ENCODE peak calls at places on chromosomes 4 and X, in ten cellular contexts. L, I, X, R, Z, E, H, M, C and D are unnamed samples.

GRCh38 chr4:77082886-77083608 is 7.3 kb upstream of the CCNI start:
- DNase-seq in L (no peak), I (no peak), X (no peak), R (no peak), Z (no peak), E (no peak), H (no peak), M (no peak), C (no peak), D (no peak)

GRCh38 chrX:69457756-69458155 is 46.4 kb upstream of the NALF2 start:
- DNase-seq in L (no peak), I (no peak), X (no peak), R (no peak), Z (no peak), E (no peak), H (no peak), M (no peak), C (no peak), D (no peak)

GRCh38 chr4:120692964-120693363 is 229.6 kb downstream of the PRDM5 start:
- DNase-seq in L (no peak), I (peak; percentile 91), X (no peak), R (peak; percentile 91), Z (peak; percentile 83), E (peak; percentile 77), H (no peak), M (no peak), C (no peak), D (no peak)

GRCh38 chr4:170675568-170676262 is 586.0 kb upstream of the AADAT start:
- DNase-seq in L (no peak), I (peak; percentile 11), X (no peak), R (no peak), Z (no peak), E (no peak), H (no peak), M (no peak), C (no peak), D (no peak)

GRCh38 chr4:8293131-8293975 is 23.8 kb downstream of the HTRA3 start:
- DNase-seq in L (peak; percentile 31), I (no peak), X (no peak), R (no peak), Z (no peak), E (no peak), H (no peak), M (peak; percentile 53), C (no peak), D (no peak)

GRCh38 chr4:89800012-89800516 is 36.9 kb downstream of the SNCA start:
- DNase-seq in L (no peak), I (peak; percentile 24), X (no peak), R (peak; percentile 12), Z (no peak), E (no peak), H (no peak), M (no peak), C (peak; percentile 98), D (no peak)

GRCh38 chrX:57951666-57952319 is 41.5 kb upstream of the ZXDA start:
- DNase-seq in L (no peak), I (no peak), X (no peak), R (no peak), Z (no peak), E (no peak), H (no peak), M (peak; percentile 61), C (no peak), D (no peak)

GRCh38 chr4:174669278-174669677 is 147.0 kb upstream of the HPGD start:
- DNase-seq in L (no peak), I (peak; percentile 93), X (no peak), R (peak; percentile 88), Z (peak; percentile 90), E (peak; percentile 5), H (no peak), M (no peak), C (no peak), D (no peak)

GRCh38 chrX:105462191-105462590 is 241.7 kb upstream of the TEX13A start:
- DNase-seq in L (no peak), I (peak; percentile 58), X (no peak), R (no peak), Z (peak; percentile 13), E (no peak), H (no peak), M (no peak), C (no peak), D (no peak)

GRCh38 chr4:40622913-40623312 is 6.8 kb downstream of the RBM47 start:
- DNase-seq in L (no peak), I (no peak), X (no peak), R (no peak), Z (no peak), E (no peak), H (no peak), M (no peak), C (no peak), D (no peak)

GRCh38 chr4:138110815-138111214 is 131.3 kb downstream of the SLC7A11 start:
- DNase-seq in L (no peak), I (no peak), X (no peak), R (no peak), Z (no peak), E (no peak), H (no peak), M (no peak), C (peak; percentile 63), D (no peak)

GRCh38 chr4:54872246-54872645 is 214.5 kb downstream of the KIT start:
- DNase-seq in L (no peak), I (peak; percentile 22), X (no peak), R (peak; percentile 42), Z (peak; percentile 75), E (no peak), H (no peak), M (no peak), C (no peak), D (no peak)

GRCh38 chrX:24153796-24154189 is 4.3 kb downstream of the ZFX start:
- DNase-seq in L (no peak), I (no peak), X (no peak), R (no peak), Z (no peak), E (no peak), H (no peak), M (no peak), C (no peak), D (no peak)

GRCh38 chr4:24747234-24747975 is 48.0 kb upstream of the SOD3 start:
- DNase-seq in L (no peak), I (no peak), X (no peak), R (no peak), Z (no peak), E (no peak), H (no peak), M (no peak), C (no peak), D (no peak)

GRCh38 chr4:30754021-30754420 is 33.9 kb downstream of the PCDH7 start:
- DNase-seq in L (no peak), I (peak; percentile 22), X (no peak), R (no peak), Z (no peak), E (no peak), H (no peak), M (no peak), C (no peak), D (no peak)

GRCh38 chr4:25172964-25173917 is 13.0 kb upstream of the SEPSECS start:
- DNase-seq in L (no peak), I (peak; percentile 94), X (no peak), R (peak; percentile 95), Z (peak; percentile 99), E (peak; percentile 96), H (no peak), M (no peak), C (no peak), D (no peak)

GRCh38 chr4:140095694-140096482 is 58.1 kb downstream of the MAML3 start:
- DNase-seq in L (no peak), I (peak; percentile 53), X (peak; percentile 78), R (peak; percentile 96), Z (peak; percentile 80), E (peak; percentile 78), H (peak; percentile 72), M (no peak), C (no peak), D (peak; percentile 91)

GRCh38 chr4:687048-687974 is 1.6 kb downstream of the SLC49A3 start:
- DNase-seq in L (no peak), I (peak; percentile 68), X (no peak), R (peak; percentile 92), Z (peak; percentile 87), E (peak; percentile 57), H (no peak), M (peak; percentile 96), C (no peak), D (no peak)

GRCh38 chr4:85732124-85732523 is 257.2 kb downstream of the ARHGAP24 start:
- DNase-seq in L (no peak), I (no peak), X (no peak), R (no peak), Z (no peak), E (no peak), H (no peak), M (no peak), C (no peak), D (no peak)

GRCh38 chr4:130071746-130072145 is 975.8 kb downstream of the C4orf33 start:
- DNase-seq in L (no peak), I (no peak), X (no peak), R (no peak), Z (no peak), E (no peak), H (no peak), M (no peak), C (no peak), D (no peak)